ENCODE peak calls at places on chromosomes 2 and 18, in six cellular contexts. One of them, this sample, is unnamed.

GRCh38 chr2:99801304-99801909 is 311.6 kb upstream of the REV1 start:
- DNase-seq in astrocyte: no peak
- DNase-seq in esophagus muscularis mucosa: no peak
- DNase-seq in PC-3: no peak
- DNase-seq in fibroblast of mammary gland: no peak
- DNase-seq in dorsolateral prefrontal cortex: no peak
- DNase-seq in this sample: no peak

GRCh38 chr2:10220516-10221391 is 82.0 kb upstream of the HPCAL1 start:
- DNase-seq in astrocyte: peak
- DNase-seq in esophagus muscularis mucosa: no peak
- DNase-seq in PC-3: peak
- DNase-seq in fibroblast of mammary gland: peak
- DNase-seq in dorsolateral prefrontal cortex: no peak
- DNase-seq in this sample: peak

GRCh38 chr2:128777091-128778045 is 458.7 kb upstream of the HS6ST1 start:
- DNase-seq in astrocyte: no peak
- DNase-seq in esophagus muscularis mucosa: no peak
- DNase-seq in PC-3: no peak
- DNase-seq in fibroblast of mammary gland: no peak
- DNase-seq in dorsolateral prefrontal cortex: peak
- DNase-seq in this sample: peak

GRCh38 chr2:40147360-40147759 is 304.5 kb downstream of the SLC8A1 start:
- DNase-seq in astrocyte: no peak
- DNase-seq in esophagus muscularis mucosa: no peak
- DNase-seq in PC-3: no peak
- DNase-seq in fibroblast of mammary gland: no peak
- DNase-seq in dorsolateral prefrontal cortex: no peak
- DNase-seq in this sample: no peak

GRCh38 chr18:46591821-46592391 is 65.1 kb downstream of the LOXHD1 start:
- DNase-seq in astrocyte: no peak
- DNase-seq in esophagus muscularis mucosa: peak
- DNase-seq in PC-3: no peak
- DNase-seq in fibroblast of mammary gland: no peak
- DNase-seq in dorsolateral prefrontal cortex: no peak
- DNase-seq in this sample: no peak

GRCh38 chr18:61833978-61834377 is 58.8 kb downstream of the RNF152 start:
- DNase-seq in astrocyte: peak
- DNase-seq in esophagus muscularis mucosa: no peak
- DNase-seq in PC-3: no peak
- DNase-seq in fibroblast of mammary gland: peak
- DNase-seq in dorsolateral prefrontal cortex: no peak
- DNase-seq in this sample: no peak

GRCh38 chr18:79951545-79952456 is at the start of gene SLC66A2:
- DNase-seq in astrocyte: peak
- DNase-seq in esophagus muscularis mucosa: peak
- DNase-seq in PC-3: peak
- DNase-seq in fibroblast of mammary gland: peak
- DNase-seq in dorsolateral prefrontal cortex: peak
- DNase-seq in this sample: peak

GRCh38 chr2:127324635-127325034 is 30.7 kb upstream of the ERCC3 start:
- DNase-seq in astrocyte: peak
- DNase-seq in esophagus muscularis mucosa: no peak
- DNase-seq in PC-3: peak
- DNase-seq in fibroblast of mammary gland: peak
- DNase-seq in dorsolateral prefrontal cortex: no peak
- DNase-seq in this sample: no peak

GRCh38 chr2:67650292-67651133 is 253.4 kb downstream of the ETAA1 start:
- DNase-seq in astrocyte: peak
- DNase-seq in esophagus muscularis mucosa: peak
- DNase-seq in PC-3: peak
- DNase-seq in fibroblast of mammary gland: peak
- DNase-seq in dorsolateral prefrontal cortex: no peak
- DNase-seq in this sample: no peak

GRCh38 chr2:221492606-221493005 is 79.5 kb downstream of the EPHA4 start:
- DNase-seq in astrocyte: no peak
- DNase-seq in esophagus muscularis mucosa: no peak
- DNase-seq in PC-3: no peak
- DNase-seq in fibroblast of mammary gland: peak
- DNase-seq in dorsolateral prefrontal cortex: no peak
- DNase-seq in this sample: no peak

GRCh38 chr2:27378096-27378808 is 2.3 kb downstream of the ZNF513 start:
- DNase-seq in astrocyte: no peak
- DNase-seq in esophagus muscularis mucosa: no peak
- DNase-seq in PC-3: peak
- DNase-seq in fibroblast of mammary gland: peak
- DNase-seq in dorsolateral prefrontal cortex: no peak
- DNase-seq in this sample: peak

GRCh38 chr2:172102159-172102857 is 392 bp downstream of the DLX2 start:
- DNase-seq in astrocyte: no peak
- DNase-seq in esophagus muscularis mucosa: peak
- DNase-seq in PC-3: no peak
- DNase-seq in fibroblast of mammary gland: peak
- DNase-seq in dorsolateral prefrontal cortex: no peak
- DNase-seq in this sample: peak

GRCh38 chr2:201406077-201406662 is 45.1 kb downstream of the TRAK2 start:
- DNase-seq in astrocyte: peak
- DNase-seq in esophagus muscularis mucosa: no peak
- DNase-seq in PC-3: peak
- DNase-seq in fibroblast of mammary gland: peak
- DNase-seq in dorsolateral prefrontal cortex: no peak
- DNase-seq in this sample: no peak

GRCh38 chr2:168307379-168307778 is 60.0 kb upstream of the STK39 start:
- DNase-seq in astrocyte: no peak
- DNase-seq in esophagus muscularis mucosa: no peak
- DNase-seq in PC-3: no peak
- DNase-seq in fibroblast of mammary gland: no peak
- DNase-seq in dorsolateral prefrontal cortex: no peak
- DNase-seq in this sample: no peak

GRCh38 chr2:31197166-31197565 is 20.1 kb downstream of the CAPN14 start:
- DNase-seq in astrocyte: no peak
- DNase-seq in esophagus muscularis mucosa: no peak
- DNase-seq in PC-3: peak
- DNase-seq in fibroblast of mammary gland: no peak
- DNase-seq in dorsolateral prefrontal cortex: no peak
- DNase-seq in this sample: no peak

GRCh38 chr2:10405441-10405840 is 42.7 kb downstream of the ODC1 start:
- DNase-seq in astrocyte: peak
- DNase-seq in esophagus muscularis mucosa: no peak
- DNase-seq in PC-3: peak
- DNase-seq in fibroblast of mammary gland: peak
- DNase-seq in dorsolateral prefrontal cortex: no peak
- DNase-seq in this sample: no peak

GRCh38 chr2:48414980-48415764 is 114.8 kb upstream of the STON1 start:
- DNase-seq in astrocyte: peak
- DNase-seq in esophagus muscularis mucosa: no peak
- DNase-seq in PC-3: no peak
- DNase-seq in fibroblast of mammary gland: peak
- DNase-seq in dorsolateral prefrontal cortex: peak
- DNase-seq in this sample: no peak

GRCh38 chr2:239299218-239299939 is 101.4 kb downstream of the HDAC4 start:
- DNase-seq in astrocyte: no peak
- DNase-seq in esophagus muscularis mucosa: no peak
- DNase-seq in PC-3: no peak
- DNase-seq in fibroblast of mammary gland: no peak
- DNase-seq in dorsolateral prefrontal cortex: peak
- DNase-seq in this sample: peak

GRCh38 chr2:85326406-85326945 is 1.3 kb downstream of the TGOLN2 start:
- DNase-seq in astrocyte: no peak
- DNase-seq in esophagus muscularis mucosa: no peak
- DNase-seq in PC-3: peak
- DNase-seq in fibroblast of mammary gland: peak
- DNase-seq in dorsolateral prefrontal cortex: no peak
- DNase-seq in this sample: peak

GRCh38 chr2:207505728-207506127 is 24.0 kb upstream of the CREB1 start:
- DNase-seq in astrocyte: peak
- DNase-seq in esophagus muscularis mucosa: peak
- DNase-seq in PC-3: peak
- DNase-seq in fibroblast of mammary gland: peak
- DNase-seq in dorsolateral prefrontal cortex: no peak
- DNase-seq in this sample: no peak

GRCh38 chr2:126527836-126528490 is 128.0 kb upstream of the GYPC start:
- DNase-seq in astrocyte: peak
- DNase-seq in esophagus muscularis mucosa: peak
- DNase-seq in PC-3: no peak
- DNase-seq in fibroblast of mammary gland: peak
- DNase-seq in dorsolateral prefrontal cortex: no peak
- DNase-seq in this sample: peak

GRCh38 chr2:81483254-81483653 is 1178.7 kb upstream of the LRRTM1 start:
- DNase-seq in astrocyte: no peak
- DNase-seq in esophagus muscularis mucosa: no peak
- DNase-seq in PC-3: no peak
- DNase-seq in fibroblast of mammary gland: no peak
- DNase-seq in dorsolateral prefrontal cortex: no peak
- DNase-seq in this sample: no peak

GRCh38 chr2:212723226-212723625 is 184.6 kb upstream of the ERBB4 start:
- DNase-seq in astrocyte: peak
- DNase-seq in esophagus muscularis mucosa: no peak
- DNase-seq in PC-3: peak
- DNase-seq in fibroblast of mammary gland: peak
- DNase-seq in dorsolateral prefrontal cortex: no peak
- DNase-seq in this sample: no peak

GRCh38 chr2:102055346-102055975 is 63.7 kb downstream of the IL1R2 start:
- DNase-seq in astrocyte: peak
- DNase-seq in esophagus muscularis mucosa: peak
- DNase-seq in PC-3: no peak
- DNase-seq in fibroblast of mammary gland: peak
- DNase-seq in dorsolateral prefrontal cortex: no peak
- DNase-seq in this sample: no peak

GRCh38 chr2:213002383-213002782 is 149.0 kb downstream of the IKZF2 start:
- DNase-seq in astrocyte: no peak
- DNase-seq in esophagus muscularis mucosa: no peak
- DNase-seq in PC-3: no peak
- DNase-seq in fibroblast of mammary gland: no peak
- DNase-seq in dorsolateral prefrontal cortex: no peak
- DNase-seq in this sample: no peak

GRCh38 chr2:83850071-83850725 is 608.9 kb downstream of the SUCLG1 start:
- DNase-seq in astrocyte: no peak
- DNase-seq in esophagus muscularis mucosa: no peak
- DNase-seq in PC-3: no peak
- DNase-seq in fibroblast of mammary gland: no peak
- DNase-seq in dorsolateral prefrontal cortex: no peak
- DNase-seq in this sample: no peak

GRCh38 chr2:120771111-120771555 is 35.5 kb downstream of the GLI2 start:
- DNase-seq in astrocyte: no peak
- DNase-seq in esophagus muscularis mucosa: no peak
- DNase-seq in PC-3: no peak
- DNase-seq in fibroblast of mammary gland: no peak
- DNase-seq in dorsolateral prefrontal cortex: no peak
- DNase-seq in this sample: peak

GRCh38 chr18:48563027-48563426 is 24.2 kb downstream of the CTIF start:
- DNase-seq in astrocyte: peak
- DNase-seq in esophagus muscularis mucosa: no peak
- DNase-seq in PC-3: peak
- DNase-seq in fibroblast of mammary gland: peak
- DNase-seq in dorsolateral prefrontal cortex: no peak
- DNase-seq in this sample: no peak

GRCh38 chr2:174826051-174826450 is 61.8 kb upstream of the CHRNA1 start:
- DNase-seq in astrocyte: peak
- DNase-seq in esophagus muscularis mucosa: no peak
- DNase-seq in PC-3: no peak
- DNase-seq in fibroblast of mammary gland: no peak
- DNase-seq in dorsolateral prefrontal cortex: no peak
- DNase-seq in this sample: no peak
- TF ChIP-seq CTCF in astrocyte: no peak
- TF ChIP-seq CTCF in esophagus muscularis mucosa: no peak
- TF ChIP-seq CTCF in PC-3: no peak
- TF ChIP-seq CTCF in fibroblast of mammary gland: no peak
- TF ChIP-seq CTCF in dorsolateral prefrontal cortex: no peak
- TF ChIP-seq CTCF in this sample: no peak

DNA sequence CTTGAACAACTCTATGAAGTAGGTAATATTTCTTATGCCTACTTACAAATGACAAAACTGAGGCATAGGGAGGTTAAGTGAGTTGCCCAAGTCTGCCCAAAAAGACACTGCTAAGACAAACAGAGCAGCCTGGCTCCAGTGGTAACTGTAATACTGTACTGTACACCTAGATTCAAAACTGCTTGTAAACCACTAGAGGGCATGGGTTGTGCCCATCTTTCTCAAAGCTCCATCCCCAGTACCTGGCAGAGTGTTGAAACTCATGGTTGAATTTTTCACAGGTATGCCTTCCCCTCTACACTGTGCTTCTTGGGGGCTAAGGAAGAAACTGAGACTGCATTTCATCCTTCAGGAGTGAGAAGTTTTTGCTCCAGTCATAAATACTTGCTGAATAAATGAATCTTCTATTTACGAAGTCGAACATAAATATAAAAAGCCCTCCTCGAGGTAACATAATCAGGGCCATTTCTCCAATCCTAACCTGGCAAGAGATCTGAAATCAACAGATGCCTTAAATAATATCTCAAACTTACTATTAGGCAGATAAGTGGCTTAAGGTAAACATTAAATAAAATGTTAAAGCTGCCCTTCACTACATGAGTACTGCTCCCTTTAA is 2.0 kb downstream of the PPP4R1 start:
- DNase-seq in astrocyte: peak
- DNase-seq in esophagus muscularis mucosa: no peak
- DNase-seq in PC-3: peak
- DNase-seq in fibroblast of mammary gland: peak
- DNase-seq in dorsolateral prefrontal cortex: no peak
- DNase-seq in this sample: no peak
- TF ChIP-seq CTCF in astrocyte: peak
- TF ChIP-seq CTCF in esophagus muscularis mucosa: peak
- TF ChIP-seq CTCF in PC-3: peak
- TF ChIP-seq CTCF in fibroblast of mammary gland: peak
- TF ChIP-seq CTCF in dorsolateral prefrontal cortex: peak
- TF ChIP-seq CTCF in this sample: peak

GRCh38 chr2:205716126-205716525 is 33.8 kb downstream of the NRP2 start:
- DNase-seq in astrocyte: no peak
- DNase-seq in esophagus muscularis mucosa: no peak
- DNase-seq in PC-3: no peak
- DNase-seq in fibroblast of mammary gland: no peak
- DNase-seq in dorsolateral prefrontal cortex: no peak
- DNase-seq in this sample: no peak
- TF ChIP-seq CTCF in astrocyte: no peak
- TF ChIP-seq CTCF in esophagus muscularis mucosa: peak
- TF ChIP-seq CTCF in PC-3: no peak
- TF ChIP-seq CTCF in fibroblast of mammary gland: no peak
- TF ChIP-seq CTCF in dorsolateral prefrontal cortex: no peak
- TF ChIP-seq CTCF in this sample: no peak

DNA sequence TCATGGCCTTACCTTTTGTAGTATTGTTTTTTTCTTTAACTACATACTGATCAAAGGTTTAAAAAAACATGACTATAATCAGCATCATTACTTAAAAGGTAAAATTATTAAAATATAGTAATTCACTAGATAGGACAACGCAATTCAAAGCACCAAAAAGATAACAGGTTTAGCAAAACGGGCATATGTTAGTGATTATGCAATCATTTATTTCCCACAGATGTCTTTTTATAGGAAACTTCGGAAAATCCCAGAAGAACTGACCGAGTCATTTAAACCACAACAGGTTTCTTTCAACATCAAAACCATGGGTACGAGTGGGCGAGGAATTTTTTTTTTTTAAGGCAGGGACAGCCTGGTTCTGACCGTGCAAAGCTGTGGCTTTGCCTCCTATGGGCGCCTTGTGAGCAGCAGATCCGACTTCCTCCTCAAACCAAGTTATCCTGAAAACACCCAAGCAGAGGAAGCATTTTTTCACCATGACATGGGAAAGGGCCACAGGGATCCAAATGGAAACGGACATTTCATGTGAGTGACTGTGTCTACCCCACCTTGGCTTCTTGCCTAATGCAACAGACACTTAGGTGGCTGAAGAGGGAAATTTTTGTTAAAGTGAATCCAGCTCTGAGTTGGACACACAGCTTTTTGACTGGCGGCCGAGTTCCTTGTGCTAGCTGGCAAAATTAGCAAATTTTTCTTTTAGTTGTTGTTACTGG is 487.2 kb upstream of the ZEB2 start:
- DNase-seq in astrocyte: peak
- DNase-seq in esophagus muscularis mucosa: no peak
- DNase-seq in PC-3: peak
- DNase-seq in fibroblast of mammary gland: peak
- DNase-seq in dorsolateral prefrontal cortex: no peak
- DNase-seq in this sample: no peak
- TF ChIP-seq CTCF in astrocyte: no peak
- TF ChIP-seq CTCF in esophagus muscularis mucosa: no peak
- TF ChIP-seq CTCF in PC-3: no peak
- TF ChIP-seq CTCF in fibroblast of mammary gland: peak
- TF ChIP-seq CTCF in dorsolateral prefrontal cortex: no peak
- TF ChIP-seq CTCF in this sample: no peak

This sample was measured in spleen.